ENCODE peak calls at places on chromosomes 11 and 22, in seven cellular contexts. S is HepG2, P is K562, F is A549, K is tibial nerve, A is H1, L is upper lobe of left lung. B is an unnamed sample.

GRCh38 chr11:67405688-67406339 is 1.9 kb downstream of the TBC1D10C start:
- DNase-seq in K (no peak), F (no peak), S (no peak), L (peak; percentile 69), P (no peak), A (no peak), B (no peak)

GRCh38 chr11:128291043-128291442 is 296.3 kb downstream of the ETS1 start:
- DNase-seq in A (no peak), K (no peak), F (no peak), P (no peak), S (no peak), L (no peak), B (no peak)

GRCh38 chr11:25769287-25769686 is 562.6 kb upstream of the ANO3 start:
- DNase-seq in A (no peak), L (no peak), S (no peak), K (no peak), F (no peak), P (no peak), B (no peak)

GRCh38 chr11:9716275-9717039 is 52.6 kb downstream of the SWAP70 start:
- DNase-seq in F (no peak), A (no peak), K (no peak), L (no peak), S (no peak), P (peak; percentile 12), B (no peak)

GRCh38 chr22:36874731-36875130 is 13.9 kb downstream of the NCF4 start:
- DNase-seq in P (no peak), K (no peak), F (no peak), L (no peak), S (no peak), A (no peak), B (no peak)

GRCh38 chr22:48343461-48343860 is 1484.2 kb downstream of the BRD1 start:
- DNase-seq in F (no peak), S (no peak), A (no peak), K (no peak), P (no peak), L (no peak), B (no peak)

GRCh38 chr11:26231252-26231661 is 100.7 kb upstream of the ANO3 start:
- DNase-seq in L (no peak), F (no peak), P (no peak), A (no peak), K (no peak), S (no peak), B (no peak)

GRCh38 chr11:134497586-134497985 is 85.5 kb upstream of the B3GAT1 start:
- DNase-seq in S (no peak), F (no peak), K (no peak), P (no peak), L (no peak), A (no peak), B (peak; percentile 74)

GRCh38 chr11:2148253-2149000 is 9.2 kb upstream of the IGF2 start:
- DNase-seq in A (no peak), L (no peak), F (no peak), P (no peak), S (no peak), K (no peak), B (no peak)

GRCh38 chr11:126153006-126153405 is 58.4 kb downstream of the RPUSD4 start:
- DNase-seq in S (no peak), P (no peak), F (no peak), L (no peak), A (no peak), K (no peak), B (no peak)

GRCh38 chr11:6864436-6864835 is 1.6 kb downstream of the OR10A2 start:
- DNase-seq in A (no peak), S (no peak), P (no peak), F (no peak), K (no peak), L (no peak), B (no peak)

GRCh38 chr11:134119094-134119493 is 50.2 kb downstream of the JAM3 start:
- DNase-seq in S (no peak), P (no peak), A (no peak), F (no peak), K (no peak), L (no peak), B (no peak)

GRCh38 chr11:114426280-114426679 is 13.0 kb upstream of the REXO2 start:
- DNase-seq in L (no peak), A (no peak), P (no peak), K (no peak), S (no peak), F (no peak), B (peak; percentile 34)

GRCh38 chr22:39182478-39183030 is 30.1 kb upstream of the CBX7 start:
- DNase-seq in F (no peak), P (no peak), A (no peak), L (no peak), K (no peak), S (no peak), B (no peak)

GRCh38 chr11:70532066-70532440 is 133.7 kb downstream of the CTTN start:
- DNase-seq in L (no peak), P (no peak), K (no peak), A (no peak), F (no peak), S (no peak), B (no peak)

GRCh38 chr11:130677486-130678153 is 229.2 kb downstream of the ADAMTS15 start:
- DNase-seq in K (no peak), L (no peak), S (peak; percentile 32), F (no peak), A (peak; percentile 43), P (no peak), B (no peak)

GRCh38 chr22:29476116-29476515 is 3.9 kb upstream of the NEFH start:
- DNase-seq in K (no peak), S (no peak), L (no peak), A (no peak), F (no peak), P (no peak), B (no peak)

GRCh38 chr22:31179345-31179744 is 19.4 kb downstream of the RNF185 start:
- DNase-seq in L (no peak), S (peak; percentile 50), K (no peak), P (no peak), F (no peak), A (no peak), B (no peak)

GRCh38 chr22:20741634-20742581 is 32.0 kb upstream of the SERPIND1 start:
- DNase-seq in K (peak; percentile 29), S (peak; percentile 44), L (no peak), A (no peak), F (peak; percentile 32), P (peak; percentile 93), B (no peak)

GRCh38 chr11:77705877-77706579 is 68.4 kb upstream of the CLNS1A start:
- DNase-seq in A (no peak), K (no peak), L (no peak), F (no peak), S (no peak), P (no peak), B (no peak)

GRCh38 chr11:61688368-61689163 is 8.4 kb downstream of the DAGLA start:
- DNase-seq in S (no peak), A (no peak), P (no peak), F (no peak), K (peak; percentile 66), L (peak; percentile 66), B (peak; percentile 70)

GRCh38 chr11:119421941-119422504 is 949 bp downstream of the THY1 start:
- DNase-seq in A (no peak), F (no peak), P (no peak), S (no peak), L (peak; percentile 81), K (no peak), B (no peak)

GRCh38 chr11:95306816-95307215 is 75.8 kb upstream of the SESN3 start:
- DNase-seq in L (no peak), P (no peak), K (no peak), F (no peak), A (no peak), S (no peak), B (no peak)

GRCh38 chr11:114678125-114679036 is at the start of gene NXPE2:
- DNase-seq in S (no peak), F (no peak), L (no peak), K (no peak), P (no peak), A (no peak), B (no peak)

GRCh38 chr11:87092159-87092558 is 54.4 kb downstream of the TMEM135 start:
- DNase-seq in F (no peak), L (no peak), A (no peak), K (no peak), P (no peak), S (no peak), B (no peak)

GRCh38 chr22:21702700-21703683 is 32.6 kb downstream of the YPEL1 start:
- DNase-seq in F (no peak), L (peak; percentile 66), P (peak; percentile 64), A (no peak), K (no peak), S (no peak), B (no peak)

GRCh38 chr11:709109-709997 is 3.3 kb downstream of the EPS8L2 start:
- DNase-seq in P (no peak), K (no peak), A (no peak), F (no peak), S (no peak), L (no peak), B (no peak)

GRCh38 chr11:28343304-28344233 is 235.4 kb downstream of the METTL15 start:
- DNase-seq in L (no peak), K (no peak), S (peak; percentile 15), P (peak; percentile 33), F (peak; percentile 24), A (no peak), B (peak; percentile 27)

GRCh38 chr11:130102457-130103249 is 33.0 kb downstream of the APLP2 start:
- DNase-seq in K (no peak), S (no peak), A (no peak), L (no peak), F (no peak), P (no peak), B (no peak)

GRCh38 chr11:112874959-112875358 is 86.3 kb upstream of the NCAM1 start:
- DNase-seq in K (no peak), F (no peak), S (no peak), A (no peak), P (no peak), L (no peak), B (no peak)
- TF ChIP-seq EP300 in K (no peak), F (no peak), S (no peak), A (no peak), P (no peak), L (no peak), B (no peak)

GRCh38 chr11:69293087-69293486 is 868 bp upstream of the MYEOV start:
- DNase-seq in S (no peak), P (no peak), A (peak; percentile 23), L (peak; percentile 22), K (no peak), F (no peak), B (no peak)
- TF ChIP-seq EP300 in S (no peak), P (no peak), A (no peak), L (no peak), K (no peak), F (no peak), B (no peak)

GRCh38 chr11:125072210-125072960 is 9.3 kb downstream of the SLC37A2 start:
- DNase-seq in P (no peak), K (peak; percentile 24), S (peak; percentile 45), L (no peak), F (no peak), A (no peak), B (no peak)
- TF ChIP-seq EP300 in P (no peak), K (peak; percentile 61), S (no peak), L (no peak), F (no peak), A (no peak), B (no peak)

DNA sequence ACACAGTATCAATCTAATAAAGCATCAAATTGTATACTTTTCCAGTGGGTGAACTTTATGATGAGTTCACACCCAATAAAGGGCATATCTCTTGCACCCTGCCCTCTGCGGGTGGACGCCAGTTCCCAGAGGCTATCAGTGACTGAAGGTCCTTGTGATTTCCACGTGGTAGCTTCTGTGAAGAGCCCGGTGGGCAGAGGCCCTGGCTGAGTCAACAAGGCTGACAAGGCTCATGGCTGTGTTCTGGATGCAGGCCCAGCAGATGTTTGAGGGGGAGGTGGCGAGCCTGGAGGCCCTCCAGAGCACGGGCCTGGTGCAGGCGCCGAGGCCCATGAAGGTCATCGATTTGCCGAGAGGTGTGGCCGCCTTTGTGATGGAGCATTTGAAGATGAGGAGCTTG is 71.4 kb downstream of the PIWIL3 start:
- DNase-seq in F (no peak), K (no peak), L (peak; percentile 37), P (peak; percentile 27), S (peak; percentile 70), A (no peak), B (peak; percentile 40)
- TF ChIP-seq EP300 in F (no peak), K (no peak), L (no peak), P (no peak), S (no peak), A (no peak), B (no peak)

B was measured in stomach.